ENCODE peak calls at places on chromosome 10, in four cellular contexts. One of them, this sample, is unnamed.

GRCh38 chr10:81135851-81136250 is 598.1 kb downstream of the SH2D4B start:
- DNase-seq in H1: no peak
- DNase-seq in GM12878: peak
- DNase-seq in HepG2: no peak
- DNase-seq in this sample: no peak

GRCh38 chr10:104809288-104810090 is 168.4 kb downstream of the SORCS3 start:
- DNase-seq in H1: peak
- DNase-seq in HepG2: peak
- DNase-seq in GM12878: no peak
- DNase-seq in this sample: no peak

GRCh38 chr10:62019685-62020361 is 118.3 kb downstream of the ARID5B start:
- DNase-seq in HepG2: no peak
- DNase-seq in H1: no peak
- DNase-seq in GM12878: no peak
- DNase-seq in this sample: no peak

GRCh38 chr10:133134411-133135115 is 25.5 kb upstream of the KNDC1 start:
- DNase-seq in GM12878: no peak
- DNase-seq in HepG2: no peak
- DNase-seq in H1: no peak
- DNase-seq in this sample: peak

GRCh38 chr10:100739516-100740368 is 5.6 kb upstream of the PAX2 start:
- DNase-seq in HepG2: peak
- DNase-seq in GM12878: no peak
- DNase-seq in H1: no peak
- DNase-seq in this sample: peak

GRCh38 chr10:84140036-84140379 is 699 bp downstream of the GHITM start:
- DNase-seq in H1: no peak
- DNase-seq in GM12878: no peak
- DNase-seq in HepG2: peak
- DNase-seq in this sample: peak

GRCh38 chr10:110568055-110568735 is 700 bp downstream of the SMC3 start:
- DNase-seq in HepG2: peak
- DNase-seq in H1: no peak
- DNase-seq in GM12878: no peak
- DNase-seq in this sample: no peak

GRCh38 chr10:106866244-106866845 is 298.2 kb downstream of the SORCS1 start:
- DNase-seq in GM12878: peak
- DNase-seq in HepG2: no peak
- DNase-seq in H1: no peak
- DNase-seq in this sample: no peak

GRCh38 chr10:104032144-104032775 is 53.4 kb downstream of the COL17A1 start:
- DNase-seq in HepG2: no peak
- DNase-seq in H1: no peak
- DNase-seq in GM12878: no peak
- DNase-seq in this sample: no peak

GRCh38 chr10:103448751-103449150 is 3.4 kb downstream of the CALHM2 start:
- DNase-seq in HepG2: no peak
- DNase-seq in GM12878: no peak
- DNase-seq in H1: no peak
- DNase-seq in this sample: no peak

GRCh38 chr10:71717056-71717755 is 2.4 kb downstream of the C10orf105 start:
- DNase-seq in H1: no peak
- DNase-seq in HepG2: no peak
- DNase-seq in GM12878: no peak
- DNase-seq in this sample: peak

GRCh38 chr10:54402576-54402975 is 398.5 kb downstream of the PCDH15 start:
- DNase-seq in GM12878: no peak
- DNase-seq in H1: no peak
- DNase-seq in HepG2: peak
- DNase-seq in this sample: peak
- TF ChIP-seq TCF12 in GM12878: no peak
- TF ChIP-seq TCF12 in H1: no peak
- TF ChIP-seq TCF12 in HepG2: no peak
- TF ChIP-seq TCF12 in this sample: no peak

GRCh38 chr10:43350686-43351085 is 20.8 kb upstream of the FXYD4 start:
- DNase-seq in GM12878: no peak
- DNase-seq in HepG2: no peak
- DNase-seq in H1: no peak
- DNase-seq in this sample: peak
- H3K4me3 ChIP-seq in GM12878: no peak
- H3K4me3 ChIP-seq in HepG2: no peak
- H3K4me3 ChIP-seq in H1: no peak
- H3K4me3 ChIP-seq in this sample: peak

DNA sequence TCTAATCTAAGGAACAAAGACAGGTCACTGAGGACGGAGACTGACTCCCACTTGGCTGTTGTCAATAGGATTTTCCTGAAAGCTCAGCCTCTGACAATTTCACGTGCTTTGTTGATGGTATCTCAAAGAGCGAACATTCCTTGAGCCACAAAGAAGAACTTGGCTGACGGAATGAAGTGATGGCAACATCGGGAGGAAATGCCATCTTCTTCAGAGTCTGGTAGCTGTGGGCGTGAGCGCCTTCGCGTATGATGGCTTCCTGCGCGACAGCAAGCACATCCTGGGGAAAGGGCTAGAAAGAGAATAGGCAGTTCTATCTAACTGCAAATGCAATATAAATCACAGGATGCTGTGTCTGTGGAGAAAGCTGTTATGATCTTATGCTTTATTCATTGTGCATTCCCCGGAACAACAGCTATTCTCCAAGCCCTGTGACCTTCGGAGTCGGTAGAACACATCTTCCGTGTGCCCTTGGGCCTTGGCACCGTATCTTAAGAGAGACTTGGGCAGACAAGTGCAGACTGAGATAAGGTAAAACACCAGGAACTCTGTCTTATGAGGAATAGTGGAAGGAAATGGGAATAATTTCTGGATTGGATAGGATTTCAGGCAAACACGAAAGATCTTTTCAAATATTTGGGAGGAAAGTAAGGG is 19.6 kb upstream of the GTPBP4 start:
- DNase-seq in HepG2: no peak
- DNase-seq in GM12878: no peak
- DNase-seq in H1: no peak
- DNase-seq in this sample: no peak
- TF ChIP-seq TCF12 in HepG2: no peak
- TF ChIP-seq TCF12 in GM12878: no peak
- TF ChIP-seq TCF12 in H1: no peak
- TF ChIP-seq TCF12 in this sample: no peak

GRCh38 chr10:22603581-22603980 is 110.8 kb downstream of the PIP4K2A start:
- DNase-seq in GM12878: no peak
- DNase-seq in HepG2: no peak
- DNase-seq in H1: no peak
- DNase-seq in this sample: no peak

GRCh38 chr10:22607261-22607660 is 107.1 kb downstream of the PIP4K2A start:
- DNase-seq in GM12878: no peak
- DNase-seq in HepG2: no peak
- DNase-seq in H1: no peak
- DNase-seq in this sample: no peak

GRCh38 chr10:22604314-22605091 is 109.9 kb downstream of the PIP4K2A start:
- DNase-seq in GM12878: no peak
- DNase-seq in HepG2: no peak
- DNase-seq in H1: no peak
- DNase-seq in this sample: no peak

GRCh38 chr10:22605168-22605567 is 109.2 kb downstream of the PIP4K2A start:
- DNase-seq in GM12878: peak
- DNase-seq in H1: no peak
- DNase-seq in HepG2: no peak
- DNase-seq in this sample: no peak

DNA sequence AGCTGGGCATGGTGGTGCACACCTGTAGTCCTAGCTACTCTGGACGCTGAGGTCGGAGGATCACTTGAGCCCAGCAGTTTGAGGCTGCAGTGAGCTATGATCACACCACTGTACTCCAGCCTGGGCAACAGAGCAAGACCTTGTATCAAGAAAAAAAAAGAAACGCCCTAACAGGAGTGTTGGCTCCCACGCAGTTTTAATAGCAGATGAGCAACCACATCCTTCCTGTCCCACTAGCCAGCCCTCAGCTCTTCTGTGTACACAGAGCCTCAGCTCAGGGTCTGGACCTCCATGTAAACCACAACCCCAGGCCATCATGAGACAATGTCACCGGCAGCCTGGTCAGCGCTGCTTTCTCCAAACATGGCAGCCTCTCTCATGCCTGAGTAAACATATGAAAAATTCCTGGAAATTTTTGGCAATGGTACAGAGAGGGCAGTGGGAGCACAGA is 108.2 kb downstream of the PIP4K2A start:
- DNase-seq in HepG2: peak
- DNase-seq in H1: no peak
- DNase-seq in GM12878: peak
- DNase-seq in this sample: no peak
- H3K4me3 ChIP-seq in HepG2: no peak
- H3K4me3 ChIP-seq in H1: no peak
- H3K4me3 ChIP-seq in GM12878: peak
- H3K4me3 ChIP-seq in this sample: no peak

DNA sequence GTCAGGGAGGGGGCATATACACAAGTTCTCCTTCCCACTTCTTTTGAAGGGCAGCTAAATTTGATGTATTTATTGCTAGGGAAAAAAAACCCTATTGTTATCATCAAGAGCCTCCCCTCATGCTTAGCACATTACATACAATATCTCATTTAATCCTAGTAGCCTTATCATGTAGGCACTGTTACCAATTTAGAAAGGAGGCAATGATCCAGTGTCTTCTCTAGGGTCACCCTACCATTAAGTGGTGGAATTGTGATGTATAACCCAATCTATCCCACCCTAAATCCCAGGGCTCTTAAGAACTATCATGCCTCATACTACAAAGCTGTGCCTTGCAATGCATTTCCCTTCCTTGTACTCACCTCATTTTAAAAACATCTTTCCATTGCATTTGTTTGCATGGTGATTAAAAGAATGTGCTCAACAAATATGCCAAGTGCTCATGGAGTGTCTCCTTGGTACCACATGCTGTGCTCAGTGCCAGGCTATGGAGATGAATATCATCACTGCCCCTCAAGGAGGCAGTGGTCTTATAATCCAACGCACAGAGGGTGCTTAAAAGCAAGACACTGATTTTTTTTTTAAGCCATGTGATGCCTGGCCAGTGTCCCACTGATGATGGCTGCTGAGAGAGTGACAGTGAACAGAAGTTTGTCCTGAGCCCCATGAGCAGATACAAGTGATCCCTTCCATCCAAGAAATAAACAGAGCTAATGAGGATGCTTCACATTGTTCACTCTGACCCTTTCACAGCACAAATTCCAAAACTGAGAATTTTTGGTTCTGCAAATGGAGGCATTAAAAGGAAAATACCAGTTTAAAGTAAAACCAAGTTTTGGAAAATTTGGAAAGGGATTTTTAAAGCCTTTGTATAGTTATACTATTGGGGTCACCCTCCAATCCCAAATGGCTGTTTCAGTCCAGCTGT is 98.2 kb downstream of the SORBS1 start:
- DNase-seq in H1: no peak
- DNase-seq in GM12878: no peak
- DNase-seq in HepG2: no peak
- DNase-seq in this sample: no peak
- TF ChIP-seq TCF12 in H1: no peak
- TF ChIP-seq TCF12 in GM12878: no peak
- TF ChIP-seq TCF12 in HepG2: no peak
- TF ChIP-seq TCF12 in this sample: no peak

DNA sequence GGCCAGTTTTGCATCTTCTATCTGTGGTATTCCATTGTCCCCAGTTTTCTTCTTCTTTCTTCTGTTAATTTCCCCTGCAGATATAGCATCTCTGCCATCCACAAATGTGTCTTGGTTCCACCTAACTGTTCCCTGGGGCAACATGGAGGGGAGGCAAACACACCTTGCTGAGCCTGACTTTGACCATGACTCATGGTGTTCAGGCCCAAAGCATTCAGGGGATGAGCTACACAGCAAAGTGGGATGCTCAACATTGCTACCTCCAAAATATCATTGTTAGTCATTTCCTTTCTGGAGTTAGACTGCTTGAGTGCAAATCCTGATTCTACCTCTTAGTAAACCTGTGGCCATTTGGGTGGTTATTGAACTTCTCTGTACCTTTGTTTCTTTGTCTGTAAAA is 542.7 kb downstream of the LRMDA start:
- DNase-seq in GM12878: no peak
- DNase-seq in H1: no peak
- DNase-seq in HepG2: no peak
- DNase-seq in this sample: no peak
- H3K4me3 ChIP-seq in GM12878: no peak
- H3K4me3 ChIP-seq in H1: no peak
- H3K4me3 ChIP-seq in HepG2: no peak
- H3K4me3 ChIP-seq in this sample: no peak

GRCh38 chr10:43863859-43864591 is 215.3 kb upstream of the ZNF32 start:
- DNase-seq in HepG2: peak
- DNase-seq in H1: no peak
- DNase-seq in GM12878: no peak
- DNase-seq in this sample: no peak
- TF ChIP-seq TCF12 in HepG2: no peak
- TF ChIP-seq TCF12 in H1: no peak
- TF ChIP-seq TCF12 in GM12878: no peak
- TF ChIP-seq TCF12 in this sample: peak

DNA sequence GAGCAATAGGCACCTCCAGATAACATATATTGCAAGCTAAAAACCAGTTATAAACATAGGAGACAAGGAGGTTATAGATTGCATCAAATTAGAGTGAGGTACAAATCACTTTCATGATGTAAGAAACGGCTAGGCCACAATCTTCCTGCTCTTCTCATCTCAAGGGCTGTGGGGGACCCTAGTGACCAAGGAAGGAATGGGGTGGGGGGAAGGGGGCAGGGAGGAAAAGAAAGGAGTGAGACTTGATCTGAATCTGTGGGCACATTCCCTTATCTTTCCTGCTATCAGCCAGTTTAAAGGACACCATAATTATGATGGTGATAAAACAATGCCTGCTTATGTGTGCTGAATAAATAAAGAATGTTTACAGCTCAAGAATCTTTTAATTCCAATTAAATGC is 2.5 kb downstream of the SKIDA1 start:
- DNase-seq in GM12878: no peak
- DNase-seq in HepG2: no peak
- DNase-seq in H1: no peak
- DNase-seq in this sample: no peak
- H3K4me3 ChIP-seq in GM12878: no peak
- H3K4me3 ChIP-seq in HepG2: no peak
- H3K4me3 ChIP-seq in H1: no peak
- H3K4me3 ChIP-seq in this sample: no peak